ENCODE peak calls at places on chromosomes 6 and 20, in seven cellular contexts. One of them, this sample, is unnamed.

GRCh38 chr6:36983538-36983937 is 2.5 kb downstream of the MTCH1 start:
- DNase-seq in SK-MEL-5: no peak
- DNase-seq in iris pigment epithelial cell: no peak
- DNase-seq in activated CD4-positive, CD25-positive, alpha-beta regulatory T cell treated with anti-CD3 and anti-CD28 coated beads, Interleukin-2, amount 50 U/mL, for 72 hours: no peak
- DNase-seq in GM12865: no peak
- DNase-seq in iPS-NIHi11: no peak
- DNase-seq in sciatic nerve: no peak
- DNase-seq in this sample: no peak

GRCh38 chr6:10385512-10386132 is 29.3 kb downstream of the TFAP2A start:
- DNase-seq in SK-MEL-5: no peak
- DNase-seq in iris pigment epithelial cell: no peak
- DNase-seq in activated CD4-positive, CD25-positive, alpha-beta regulatory T cell treated with anti-CD3 and anti-CD28 coated beads, Interleukin-2, amount 50 U/mL, for 72 hours: no peak
- DNase-seq in GM12865: no peak
- DNase-seq in iPS-NIHi11: no peak
- DNase-seq in sciatic nerve: no peak
- DNase-seq in this sample: no peak

GRCh38 chr6:116221067-116221466 is 32.8 kb downstream of the TSPYL4 start:
- DNase-seq in SK-MEL-5: no peak
- DNase-seq in iris pigment epithelial cell: peak
- DNase-seq in activated CD4-positive, CD25-positive, alpha-beta regulatory T cell treated with anti-CD3 and anti-CD28 coated beads, Interleukin-2, amount 50 U/mL, for 72 hours: no peak
- DNase-seq in GM12865: no peak
- DNase-seq in iPS-NIHi11: no peak
- DNase-seq in sciatic nerve: no peak
- DNase-seq in this sample: no peak

GRCh38 chr6:72650081-72650745 is 28.3 kb downstream of the KCNQ5 start:
- DNase-seq in SK-MEL-5: peak
- DNase-seq in iris pigment epithelial cell: peak
- DNase-seq in activated CD4-positive, CD25-positive, alpha-beta regulatory T cell treated with anti-CD3 and anti-CD28 coated beads, Interleukin-2, amount 50 U/mL, for 72 hours: no peak
- DNase-seq in GM12865: no peak
- DNase-seq in iPS-NIHi11: no peak
- DNase-seq in sciatic nerve: no peak
- DNase-seq in this sample: no peak

GRCh38 chr6:144559865-144560603 is 274.9 kb downstream of the UTRN start:
- DNase-seq in SK-MEL-5: no peak
- DNase-seq in iris pigment epithelial cell: peak
- DNase-seq in activated CD4-positive, CD25-positive, alpha-beta regulatory T cell treated with anti-CD3 and anti-CD28 coated beads, Interleukin-2, amount 50 U/mL, for 72 hours: no peak
- DNase-seq in GM12865: no peak
- DNase-seq in iPS-NIHi11: no peak
- DNase-seq in sciatic nerve: no peak
- DNase-seq in this sample: no peak

GRCh38 chr6:44609051-44609612 is 221.6 kb downstream of the CDC5L start:
- DNase-seq in SK-MEL-5: no peak
- DNase-seq in iris pigment epithelial cell: no peak
- DNase-seq in activated CD4-positive, CD25-positive, alpha-beta regulatory T cell treated with anti-CD3 and anti-CD28 coated beads, Interleukin-2, amount 50 U/mL, for 72 hours: no peak
- DNase-seq in GM12865: no peak
- DNase-seq in iPS-NIHi11: no peak
- DNase-seq in sciatic nerve: no peak
- DNase-seq in this sample: peak

GRCh38 chr6:105926318-105926717 is 159.8 kb upstream of the PRDM1 start:
- DNase-seq in SK-MEL-5: no peak
- DNase-seq in iris pigment epithelial cell: no peak
- DNase-seq in activated CD4-positive, CD25-positive, alpha-beta regulatory T cell treated with anti-CD3 and anti-CD28 coated beads, Interleukin-2, amount 50 U/mL, for 72 hours: no peak
- DNase-seq in GM12865: no peak
- DNase-seq in iPS-NIHi11: no peak
- DNase-seq in sciatic nerve: no peak
- DNase-seq in this sample: no peak

GRCh38 chr20:24448170-24448569 is 21.3 kb upstream of the SYNDIG1 start:
- DNase-seq in SK-MEL-5: no peak
- DNase-seq in iris pigment epithelial cell: no peak
- DNase-seq in activated CD4-positive, CD25-positive, alpha-beta regulatory T cell treated with anti-CD3 and anti-CD28 coated beads, Interleukin-2, amount 50 U/mL, for 72 hours: no peak
- DNase-seq in GM12865: no peak
- DNase-seq in iPS-NIHi11: no peak
- DNase-seq in sciatic nerve: no peak
- DNase-seq in this sample: no peak

GRCh38 chr6:47097092-47097945 is 55.2 kb upstream of the ADGRF1 start:
- DNase-seq in SK-MEL-5: peak
- DNase-seq in iris pigment epithelial cell: peak
- DNase-seq in activated CD4-positive, CD25-positive, alpha-beta regulatory T cell treated with anti-CD3 and anti-CD28 coated beads, Interleukin-2, amount 50 U/mL, for 72 hours: no peak
- DNase-seq in GM12865: peak
- DNase-seq in iPS-NIHi11: peak
- DNase-seq in sciatic nerve: no peak
- DNase-seq in this sample: peak

GRCh38 chr6:90403489-90404381 is 107.1 kb upstream of the BACH2 start:
- DNase-seq in SK-MEL-5: peak
- DNase-seq in iris pigment epithelial cell: peak
- DNase-seq in activated CD4-positive, CD25-positive, alpha-beta regulatory T cell treated with anti-CD3 and anti-CD28 coated beads, Interleukin-2, amount 50 U/mL, for 72 hours: no peak
- DNase-seq in GM12865: no peak
- DNase-seq in iPS-NIHi11: peak
- DNase-seq in sciatic nerve: no peak
- DNase-seq in this sample: no peak

GRCh38 chr6:25504661-25505060 is 147.4 kb upstream of the SCGN start:
- DNase-seq in SK-MEL-5: no peak
- DNase-seq in iris pigment epithelial cell: peak
- DNase-seq in activated CD4-positive, CD25-positive, alpha-beta regulatory T cell treated with anti-CD3 and anti-CD28 coated beads, Interleukin-2, amount 50 U/mL, for 72 hours: no peak
- DNase-seq in GM12865: no peak
- DNase-seq in iPS-NIHi11: no peak
- DNase-seq in sciatic nerve: no peak
- DNase-seq in this sample: no peak

GRCh38 chr6:36930483-36930882 is 24.1 kb upstream of the PI16 start:
- DNase-seq in SK-MEL-5: no peak
- DNase-seq in iris pigment epithelial cell: no peak
- DNase-seq in activated CD4-positive, CD25-positive, alpha-beta regulatory T cell treated with anti-CD3 and anti-CD28 coated beads, Interleukin-2, amount 50 U/mL, for 72 hours: no peak
- DNase-seq in GM12865: no peak
- DNase-seq in iPS-NIHi11: no peak
- DNase-seq in sciatic nerve: no peak
- DNase-seq in this sample: no peak